ENCODE peak calls at places on chromosome 7, in five cellular contexts. T, W, X, D and Z are unnamed samples.

GRCh38 chr7:12979181-12979580 is 291.7 kb downstream of the ARL4A start:
- DNase-seq in T (no peak), W (no peak), X (peak; percentile 25), D (no peak), Z (no peak)

GRCh38 chr7:82264752-82265305 is 178.7 kb downstream of the CACNA2D1 start:
- DNase-seq in T (no peak), W (no peak), X (no peak), D (no peak), Z (no peak)

GRCh38 chr7:92588561-92588960 is 1.6 kb downstream of the FAM133B start:
- DNase-seq in T (no peak), W (no peak), X (no peak), D (no peak), Z (no peak)

GRCh38 chr7:65554-65953 is 126.8 kb upstream of the FAM20C start:
- DNase-seq in T (no peak), W (no peak), X (no peak), D (no peak), Z (no peak)

GRCh38 chr7:78130443-78131200 is 332.0 kb downstream of the PHTF2 start:
- DNase-seq in T (no peak), W (no peak), X (no peak), D (no peak), Z (no peak)

GRCh38 chr7:4629287-4629905 is 52.7 kb upstream of the FOXK1 start:
- DNase-seq in T (no peak), W (no peak), X (no peak), D (no peak), Z (no peak)

GRCh38 chr7:36202347-36202896 is 49.4 kb downstream of the EEPD1 start:
- DNase-seq in T (no peak), W (no peak), X (no peak), D (no peak), Z (no peak)

GRCh38 chr7:114924066-114924712 is 2.3 kb downstream of the MDFIC start:
- DNase-seq in T (no peak), W (no peak), X (no peak), D (no peak), Z (no peak)

GRCh38 chr7:16883918-16884317 is 2.1 kb upstream of the AGR3 start:
- DNase-seq in T (no peak), W (no peak), X (no peak), D (no peak), Z (no peak)

GRCh38 chr7:85114342-85114741 is 72.5 kb downstream of the SEMA3D start:
- DNase-seq in T (no peak), W (no peak), X (peak; percentile 22), D (no peak), Z (no peak)

GRCh38 chr7:4951903-4952636 is 6.9 kb downstream of the MMD2 start:
- DNase-seq in T (no peak), W (no peak), X (peak; percentile 34), D (peak; percentile 62), Z (no peak)

GRCh38 chr7:143389316-143390097 is 8.4 kb downstream of the ZYX start:
- DNase-seq in T (no peak), W (no peak), X (peak; percentile 32), D (peak; percentile 43), Z (no peak)

GRCh38 chr7:52507546-52507945 is 527.9 kb upstream of the POM121L12 start:
- DNase-seq in T (no peak), W (no peak), X (no peak), D (no peak), Z (no peak)

GRCh38 chr7:69166979-69167516 is 431.2 kb upstream of the AUTS2 start:
- DNase-seq in T (no peak), W (no peak), X (no peak), D (no peak), Z (no peak)

GRCh38 chr7:75914655-75915415 is at the start of gene POR:
- DNase-seq in T (peak; percentile 96), W (peak; percentile 92), X (peak; percentile 96), D (peak; percentile 95), Z (peak; percentile 96)

GRCh38 chr7:74094224-74095095 is 10.9 kb downstream of the LIMK1 start:
- DNase-seq in T (peak; percentile 5), W (no peak), X (peak; percentile 80), D (peak; percentile 85), Z (peak; percentile 23)

GRCh38 chr7:1422512-1423265 is 36.6 kb downstream of the MICALL2 start:
- DNase-seq in T (no peak), W (no peak), X (no peak), D (no peak), Z (no peak)

GRCh38 chr7:127803626-127804025 is 151.6 kb downstream of the SND1 start:
- DNase-seq in T (no peak), W (no peak), X (peak; percentile 22), D (no peak), Z (no peak)

GRCh38 chr7:106462365-106462859 is 177.6 kb upstream of the NAMPT start:
- DNase-seq in T (no peak), W (no peak), X (peak; percentile 89), D (no peak), Z (no peak)

GRCh38 chr7:155852426-155853301 is 40.4 kb upstream of the SHH start:
- DNase-seq in T (no peak), W (no peak), X (no peak), D (no peak), Z (no peak)

GRCh38 chr7:76356115-76356514 is 2.7 kb downstream of the YWHAG start:
- DNase-seq in T (no peak), W (no peak), X (no peak), D (no peak), Z (no peak)